ENCODE peak calls at places on chromosome 21, in five cellular contexts. K is GDM1, W is fibroblast of lung, S is mucosa of gallbladder, Q is mesenchymal stem cell. C is an unnamed sample.

GRCh38 chr21:39316062-39316461 is 2.6 kb upstream of the BRWD1 start:
- DNase-seq in K (no peak), Q (no peak), W (no peak), S (no peak), C (no peak)

GRCh38 chr21:39602793-39603192 is 9.9 kb upstream of the B3GALT5 start:
- DNase-seq in S (no peak), W (no peak), Q (no peak), K (no peak), C (no peak)

GRCh38 chr21:43778469-43779335 is 2.6 kb upstream of the CSTB start:
- DNase-seq in W (no peak), Q (peak), K (no peak), S (no peak), C (peak)

GRCh38 chr21:39083377-39084008 is 99.8 kb downstream of the PSMG1 start:
- DNase-seq in W (no peak), S (no peak), Q (peak), K (no peak), C (no peak)

GRCh38 chr21:42094811-42095210 is 23.7 kb downstream of the UMODL1 start:
- DNase-seq in K (no peak), Q (peak), S (no peak), W (no peak), C (no peak)

GRCh38 chr21:17667256-17667655 is 54.6 kb upstream of the BTG3 start:
- DNase-seq in Q (no peak), W (no peak), K (no peak), S (no peak), C (no peak)

GRCh38 chr21:43814215-43815106 is 25.1 kb downstream of the RRP1 start:
- DNase-seq in K (no peak), W (peak), S (no peak), Q (no peak), C (no peak)

GRCh38 chr21:46131721-46132651 is 23.4 kb downstream of the FTCD start:
- DNase-seq in K (no peak), S (no peak), W (no peak), Q (peak), C (no peak)

GRCh38 chr21:45982758-45983731 is 1.5 kb downstream of the COL6A1 start:
- DNase-seq in K (no peak), Q (no peak), W (no peak), S (no peak), C (no peak)

GRCh38 chr21:45829566-45830147 is 151.9 kb upstream of the COL6A1 start:
- DNase-seq in W (no peak), K (no peak), Q (no peak), S (no peak), C (no peak)

GRCh38 chr21:27365394-27365793 is 398.5 kb upstream of the ADAMTS5 start:
- DNase-seq in K (no peak), S (no peak), W (peak), Q (no peak), C (no peak)

C was measured in SK-MEL-5.